ENCODE peak calls at places on chromosomes 3 and 15, in six cellular contexts. M, Y, S, L, H and F are unnamed samples.

GRCh38 chr3:14123308-14124222 is 1.1 kb downstream of the CHCHD4 start:
- DNase-seq in M (no peak), Y (no peak), S (peak; percentile 12), L (no peak), H (no peak), F (no peak)

GRCh38 chr3:63961891-63962290 is 49.7 kb upstream of the SCAANT1 start:
- DNase-seq in M (peak; percentile 71), Y (peak; percentile 44), S (peak; percentile 60), L (no peak), H (peak; percentile 52), F (no peak)

GRCh38 chr3:40079845-40080240 is 229.7 kb upstream of the EIF1B start:
- DNase-seq in M (no peak), Y (peak; percentile 39), S (no peak), L (no peak), H (no peak), F (no peak)

GRCh38 chr15:71349336-71349735 is 234.1 kb downstream of the THSD4 start:
- DNase-seq in M (no peak), Y (no peak), S (no peak), L (no peak), H (no peak), F (no peak)

GRCh38 chr3:18847583-18848197 is 300.6 kb upstream of the KCNH8 start:
- DNase-seq in M (no peak), Y (no peak), S (no peak), L (no peak), H (peak; percentile 10), F (peak; percentile 30)

GRCh38 chr3:141844108-141844507 is 32.3 kb upstream of the ATP1B3 start:
- DNase-seq in M (no peak), Y (no peak), S (no peak), L (no peak), H (no peak), F (no peak)

GRCh38 chr3:105834768-105835167 is 34.0 kb downstream of the CBLB start:
- DNase-seq in M (no peak), Y (no peak), S (no peak), L (no peak), H (no peak), F (no peak)

GRCh38 chr15:63332367-63333078 is 49.1 kb downstream of the CA12 start:
- DNase-seq in M (peak; percentile 94), Y (peak; percentile 86), S (no peak), L (peak; percentile 48), H (no peak), F (peak; percentile 76)

GRCh38 chr15:59569477-59569876 is 42.1 kb upstream of the GCNT3 start:
- DNase-seq in M (no peak), Y (no peak), S (no peak), L (no peak), H (no peak), F (no peak)

GRCh38 chr3:106570426-106570825 is 701.6 kb upstream of the CBLB start:
- DNase-seq in M (no peak), Y (no peak), S (no peak), L (no peak), H (no peak), F (no peak)

GRCh38 chr3:50416736-50417636 is 57.7 kb upstream of the TMEM115 start:
- DNase-seq in M (no peak), Y (no peak), S (no peak), L (no peak), H (no peak), F (no peak)
- H3K27me3 ChIP-seq in M (no peaks in the 10 kb centered on the region), Y (no peaks in the 10 kb centered on the region), S (no peaks in the 10 kb centered on the region), L (no peaks in the 10 kb centered on the region), H (peaks cover 11% of the 10 kb centered on the region), F (no peaks in the 10 kb centered on the region)

GRCh38 chr3:45783667-45784066 is 12.7 kb downstream of the SLC6A20 start:
- DNase-seq in M (no peak), Y (no peak), S (no peak), L (no peak), H (no peak), F (no peak)

GRCh38 chr3:45787551-45787950 is 8.8 kb downstream of the SLC6A20 start:
- DNase-seq in M (no peak), Y (no peak), S (no peak), L (no peak), H (no peak), F (no peak)

GRCh38 chr3:45785626-45786150 is 10.6 kb downstream of the SLC6A20 start:
- DNase-seq in M (no peak), Y (no peak), S (no peak), L (no peak), H (no peak), F (no peak)

GRCh38 chr3:45789235-45789812 is 7.0 kb downstream of the SLC6A20 start:
- DNase-seq in M (no peak), Y (no peak), S (no peak), L (no peak), H (no peak), F (no peak)

GRCh38 chr3:45786801-45787495 is 9.4 kb downstream of the SLC6A20 start:
- DNase-seq in M (no peak), Y (no peak), S (no peak), L (no peak), H (no peak), F (no peak)
- H3K27me3 ChIP-seq in M (no peaks in the 10 kb centered on the region), Y (peaks cover 27% of the 10 kb centered on the region), S (no peaks in the 10 kb centered on the region), L (no peaks in the 10 kb centered on the region), H (peaks cover 20% of the 10 kb centered on the region), F (no peaks in the 10 kb centered on the region)

DNA sequence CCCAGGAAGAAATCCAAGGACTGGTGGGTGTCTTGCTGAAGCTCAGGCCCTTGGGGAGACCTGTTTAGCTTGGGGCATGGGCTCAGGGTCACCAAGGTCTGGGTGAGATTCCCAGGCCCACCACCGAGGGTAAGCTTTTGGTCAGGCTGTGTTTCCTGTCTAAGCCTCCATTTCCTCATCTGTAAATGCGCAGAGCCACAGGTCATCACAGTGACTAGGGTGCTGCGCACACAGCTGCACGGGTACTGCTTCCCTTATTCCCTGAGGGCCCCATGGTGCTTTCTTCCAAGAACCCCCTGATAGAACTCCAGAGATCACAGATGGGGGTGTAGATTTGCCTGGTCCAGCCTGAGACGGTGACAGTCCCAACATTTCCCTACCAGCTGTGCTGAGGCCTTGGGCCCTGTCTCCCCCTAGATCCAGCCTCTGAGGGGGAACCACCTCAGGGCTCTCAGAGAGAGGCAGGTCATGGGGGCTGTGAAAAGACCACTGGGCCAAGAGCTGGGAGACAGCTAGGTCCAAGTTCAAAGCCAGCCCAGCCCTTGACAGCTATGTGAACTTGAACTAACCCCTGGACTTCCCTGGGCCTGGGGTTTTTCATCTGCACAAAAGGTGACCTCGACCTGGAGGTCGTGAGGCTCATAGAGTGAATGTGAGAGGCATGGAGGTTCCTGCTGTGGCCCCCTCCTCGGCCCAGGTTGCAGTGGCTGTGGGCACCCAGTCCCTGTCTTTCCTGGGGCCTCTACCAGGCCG is 60.7 kb downstream of the SEMA3G start:
- DNase-seq in M (no peak), Y (no peak), S (no peak), L (no peak), H (no peak), F (no peak)
- H3K27me3 ChIP-seq in M (no peaks in the 10 kb centered on the region), Y (no peaks in the 10 kb centered on the region), S (no peaks in the 10 kb centered on the region), L (no peaks in the 10 kb centered on the region), H (peaks cover 5% of the 10 kb centered on the region), F (no peaks in the 10 kb centered on the region)

GRCh38 chr15:69816522-69816921 is 281.2 kb downstream of the TLE3 start:
- DNase-seq in M (no peak), Y (no peak), S (no peak), L (no peak), H (no peak), F (no peak)
- H3K27me3 ChIP-seq in M (peaks cover 5% of the 10 kb centered on the region), Y (peaks cover 7% of the 10 kb centered on the region), S (no peaks in the 10 kb centered on the region), L (no peaks in the 10 kb centered on the region), H (peaks cover 3% of the 10 kb centered on the region), F (peaks cover 6% of the 10 kb centered on the region)

DNA sequence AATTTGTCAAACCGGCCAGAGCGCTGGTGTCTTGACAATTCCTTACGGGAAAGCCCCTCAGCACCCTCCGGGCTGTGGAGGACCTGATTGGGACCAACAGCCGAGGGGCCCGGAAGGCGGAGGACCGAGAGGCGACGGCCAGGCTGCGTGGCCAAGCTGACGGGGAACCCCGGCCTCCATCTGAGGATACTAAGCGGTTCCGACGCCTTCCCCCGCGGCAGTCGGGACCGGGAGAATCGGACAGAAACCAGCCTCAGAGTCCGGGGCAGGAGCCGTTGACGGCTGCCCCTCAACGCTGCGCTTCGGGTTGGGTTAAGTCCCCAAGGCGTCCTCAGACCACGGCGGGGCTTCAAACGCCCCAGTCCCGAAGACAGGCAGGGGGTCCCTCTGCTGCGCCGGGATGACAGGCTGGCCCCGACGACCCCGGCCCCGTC is 483 bp downstream of the ALDH1A2 start:
- DNase-seq in M (no peak), Y (no peak), S (peak; percentile 23), L (peak; percentile 9), H (no peak), F (no peak)
- H3K27me3 ChIP-seq in M (peaks cover 26% of the 10 kb centered on the region), Y (peaks cover 43% of the 10 kb centered on the region), S (peaks cover 71% of the 10 kb centered on the region), L (peaks cover 65% of the 10 kb centered on the region), H (peaks cover 16% of the 10 kb centered on the region), F (peaks cover 74% of the 10 kb centered on the region)